ENCODE peak calls at places on chromosomes 12 and 14, in eight cellular contexts. P, V, J, N, Y, Z, K and W are unnamed samples.

GRCh38 chr14:104899781-104900180 is 24.9 kb upstream of the PLD4 start:
- DNase-seq in P (no peak), V (no peak), J (no peak), N (no peak), Y (no peak), Z (no peak), K (no peak), W (no peak)

GRCh38 chr14:93041002-93041401 is 74.7 kb downstream of the ITPK1 start:
- DNase-seq in P (no peak), V (no peak), J (no peak), N (no peak), Y (no peak), Z (no peak), K (no peak), W (no peak)

GRCh38 chr14:95463173-95463901 is 53.1 kb downstream of the SYNE3 start:
- DNase-seq in P (no peak), V (no peak), J (no peak), N (peak), Y (no peak), Z (no peak), K (no peak), W (no peak)

GRCh38 chr14:104149617-104150141 is 11.3 kb downstream of the KIF26A start:
- DNase-seq in P (no peak), V (peak), J (peak), N (no peak), Y (peak), Z (no peak), K (peak), W (no peak)

GRCh38 chr12:22246438-22246837 is 88.1 kb downstream of the ST8SIA1 start:
- DNase-seq in P (no peak), V (no peak), J (no peak), N (no peak), Y (no peak), Z (no peak), K (no peak), W (no peak)

GRCh38 chr14:29216774-29217232 is 450.2 kb downstream of the FOXG1 start:
- DNase-seq in P (no peak), V (peak), J (peak), N (no peak), Y (no peak), Z (no peak), K (no peak), W (no peak)

GRCh38 chr12:54201001-54201794 is 12.4 kb upstream of the SMUG1 start:
- DNase-seq in P (no peak), V (peak), J (peak), N (peak), Y (peak), Z (peak), K (peak), W (no peak)

GRCh38 chr12:106142591-106143261 is 4.0 kb upstream of the NUAK1 start:
- DNase-seq in P (peak), V (no peak), J (no peak), N (no peak), Y (no peak), Z (no peak), K (no peak), W (no peak)

GRCh38 chr12:50215033-50215432 is 47.9 kb upstream of the CERS5 start:
- DNase-seq in P (no peak), V (no peak), J (no peak), N (no peak), Y (no peak), Z (no peak), K (no peak), W (no peak)

GRCh38 chr12:60335765-60336164 is 739.9 kb downstream of the SLC16A7 start:
- DNase-seq in P (no peak), V (peak), J (peak), N (no peak), Y (no peak), Z (no peak), K (no peak), W (peak)

GRCh38 chr12:95117178-95117599 is 43.8 kb upstream of the NR2C1 start:
- DNase-seq in P (no peak), V (peak), J (peak), N (peak), Y (no peak), Z (no peak), K (no peak), W (no peak)

GRCh38 chr14:30034049-30034635 is 106.5 kb upstream of the PRKD1 start:
- DNase-seq in P (no peak), V (peak), J (no peak), N (no peak), Y (no peak), Z (no peak), K (no peak), W (no peak)

GRCh38 chr12:26046203-26046602 is 78.6 kb downstream of the BHLHE41 start:
- DNase-seq in P (no peak), V (no peak), J (no peak), N (no peak), Y (no peak), Z (no peak), K (no peak), W (no peak)

GRCh38 chr12:64019101-64019500 is 174.6 kb downstream of the SRGAP1 start:
- DNase-seq in P (no peak), V (no peak), J (no peak), N (no peak), Y (no peak), Z (no peak), K (no peak), W (no peak)

GRCh38 chr12:68630050-68630449 is 19.4 kb downstream of the RAP1B start:
- DNase-seq in P (no peak), V (no peak), J (no peak), N (no peak), Y (no peak), Z (no peak), K (no peak), W (no peak)

GRCh38 chr14:62443796-62444195 is 601.5 kb downstream of the KCNH5 start:
- DNase-seq in P (no peak), V (no peak), J (peak), N (no peak), Y (no peak), Z (no peak), K (no peak), W (peak)

GRCh38 chr12:3456809-3457208 is 34.2 kb upstream of the PRMT8 start:
- DNase-seq in P (no peak), V (no peak), J (no peak), N (no peak), Y (peak), Z (no peak), K (no peak), W (no peak)

GRCh38 chr14:53180272-53181221 is 27.4 kb upstream of the DDHD1 start:
- DNase-seq in P (no peak), V (peak), J (peak), N (no peak), Y (no peak), Z (no peak), K (no peak), W (no peak)

GRCh38 chr12:122749569-122750332 is 2.9 kb upstream of the DENR start:
- DNase-seq in P (no peak), V (no peak), J (no peak), N (no peak), Y (no peak), Z (no peak), K (no peak), W (no peak)

GRCh38 chr14:28294834-28295440 is 471.6 kb upstream of the FOXG1 start:
- DNase-seq in P (no peak), V (peak), J (no peak), N (no peak), Y (no peak), Z (no peak), K (no peak), W (peak)

GRCh38 chr12:5248230-5248629 is 183.7 kb upstream of the NTF3 start:
- DNase-seq in P (no peak), V (peak), J (no peak), N (no peak), Y (no peak), Z (no peak), K (no peak), W (no peak)

GRCh38 chr14:65251213-65251612 is 148.9 kb upstream of the MAX start:
- DNase-seq in P (no peak), V (peak), J (peak), N (no peak), Y (no peak), Z (no peak), K (no peak), W (peak)

GRCh38 chr12:65603428-65604351 is 220.6 kb upstream of the HMGA2 start:
- DNase-seq in P (no peak), V (peak), J (peak), N (peak), Y (no peak), Z (no peak), K (no peak), W (peak)

GRCh38 chr12:24778486-24779304 is 170.2 kb downstream of the BCAT1 start:
- DNase-seq in P (no peak), V (peak), J (peak), N (no peak), Y (no peak), Z (no peak), K (no peak), W (no peak)

GRCh38 chr12:11689591-11690158 is 40.2 kb downstream of the ETV6 start:
- DNase-seq in P (no peak), V (no peak), J (no peak), N (no peak), Y (no peak), Z (no peak), K (no peak), W (no peak)

GRCh38 chr12:127339065-127339464 is 927.9 kb upstream of the TMEM132C start:
- DNase-seq in P (no peak), V (no peak), J (no peak), N (no peak), Y (no peak), Z (no peak), K (no peak), W (no peak)

GRCh38 chr12:1857821-1858220 is 37.5 kb downstream of the LRTM2 start:
- DNase-seq in P (peak), V (no peak), J (no peak), N (no peak), Y (no peak), Z (no peak), K (no peak), W (no peak)

GRCh38 chr12:100114574-100114973 is 28.1 kb downstream of the BLTP3B start:
- DNase-seq in P (no peak), V (no peak), J (peak), N (no peak), Y (no peak), Z (no peak), K (no peak), W (no peak)

GRCh38 chr12:85779768-85780167 is 56.4 kb downstream of the RASSF9 start:
- DNase-seq in P (no peak), V (no peak), J (peak), N (no peak), Y (no peak), Z (no peak), K (no peak), W (no peak)

GRCh38 chr14:73237219-73237785 is at the start of gene PAPLN:
- DNase-seq in P (peak), V (peak), J (no peak), N (peak), Y (no peak), Z (no peak), K (no peak), W (no peak)

GRCh38 chr14:73173092-73173735 is 36.9 kb downstream of the PSEN1 start:
- DNase-seq in P (no peak), V (peak), J (peak), N (no peak), Y (no peak), Z (no peak), K (no peak), W (no peak)

DNA sequence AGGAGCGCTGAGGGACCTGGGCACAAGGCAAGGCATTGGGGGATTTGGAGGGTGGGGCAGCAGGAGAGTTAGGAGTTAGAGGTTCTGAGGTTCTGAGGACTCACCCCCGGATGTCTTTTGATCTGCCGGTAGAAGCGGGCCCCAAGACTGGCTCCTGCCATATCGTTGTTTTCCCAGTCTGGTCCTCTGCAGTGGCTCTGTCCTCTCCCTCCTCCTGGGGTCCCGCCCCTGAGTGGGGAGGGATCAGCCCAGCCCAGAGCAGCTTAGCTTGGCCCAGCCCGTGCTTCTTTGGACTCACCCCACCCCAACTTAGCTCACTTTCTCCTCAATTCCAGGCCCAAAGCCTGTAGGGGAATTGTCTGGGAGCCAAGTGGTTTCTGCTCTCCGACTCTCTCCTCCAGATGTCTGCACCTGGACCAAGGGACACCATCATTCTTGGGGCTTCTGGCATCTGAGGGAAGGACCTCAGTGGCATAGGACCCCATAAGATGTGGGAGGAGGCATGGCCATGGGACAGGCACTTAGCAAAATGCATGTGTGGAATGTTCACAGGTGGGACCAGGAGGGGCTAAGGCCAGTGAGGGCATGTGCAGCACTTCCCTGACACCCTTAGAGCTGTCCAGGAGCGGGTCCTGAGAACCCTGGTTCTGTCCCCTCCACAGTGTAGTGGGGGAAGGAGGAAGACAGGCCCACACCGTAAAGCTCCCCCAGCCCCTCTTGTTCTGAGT is 7.6 kb downstream of the SHMT2 start:
- DNase-seq in P (no peak), V (peak), J (no peak), N (no peak), Y (peak), Z (no peak), K (peak), W (no peak)
- H3K4me3 ChIP-seq in P (peak), V (no peak), J (no peak), N (no peak), Y (no peak), Z (no peak), K (peak), W (peak)

DNA sequence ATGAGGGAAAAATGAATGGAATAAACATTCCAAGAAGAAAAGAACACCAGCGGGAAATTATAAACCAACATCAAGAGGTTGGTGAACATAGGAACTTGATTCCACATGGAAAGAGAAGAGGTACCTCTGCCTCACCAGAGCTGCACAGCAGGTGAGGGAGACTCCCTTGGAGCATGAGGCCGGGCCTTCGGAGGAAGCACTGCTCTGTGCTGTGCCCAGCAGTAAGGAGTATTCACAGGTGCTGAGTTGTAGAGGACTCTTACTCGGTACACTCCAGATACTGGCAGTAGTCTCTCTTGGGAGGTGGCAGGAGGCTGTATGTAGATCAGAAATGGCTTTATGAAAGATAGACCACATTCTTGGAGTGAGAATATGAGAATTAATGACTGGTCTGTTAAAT is 76.0 kb downstream of the NPAS3 start:
- DNase-seq in P (no peak), V (no peak), J (no peak), N (no peak), Y (no peak), Z (no peak), K (no peak), W (no peak)
- H3K4me3 ChIP-seq in P (no peak), V (no peak), J (no peak), N (no peak), Y (no peak), Z (no peak), K (no peak), W (no peak)

GRCh38 chr12:89225808-89226368 is 126.4 kb downstream of the DUSP6 start:
- DNase-seq in P (no peak), V (peak), J (peak), N (peak), Y (no peak), Z (no peak), K (no peak), W (peak)
- H3K4me3 ChIP-seq in P (no peak), V (peak), J (no peak), N (no peak), Y (no peak), Z (no peak), K (no peak), W (no peak)

DNA sequence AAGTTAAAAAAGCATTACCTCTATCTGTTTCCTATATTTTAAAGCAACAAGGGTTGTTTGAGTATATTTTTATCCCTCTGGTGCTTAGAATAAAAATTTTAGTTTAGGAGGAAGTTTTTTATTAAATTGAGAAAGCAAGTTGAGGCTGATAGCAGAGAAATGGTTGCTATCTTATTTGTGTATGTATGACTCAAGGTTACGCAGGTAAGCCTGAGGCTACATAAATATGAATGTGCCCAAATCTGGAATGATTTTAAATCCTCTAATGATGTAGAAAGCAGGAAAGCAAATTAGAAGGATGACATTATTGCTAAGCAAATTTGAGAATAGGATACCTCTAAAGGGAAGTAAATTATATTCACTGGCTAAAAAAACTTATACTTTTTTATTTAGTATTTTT is 109.8 kb downstream of the ACSS3 start:
- DNase-seq in P (no peak), V (no peak), J (no peak), N (no peak), Y (no peak), Z (no peak), K (no peak), W (no peak)
- H3K4me3 ChIP-seq in P (no peak), V (no peak), J (no peak), N (no peak), Y (no peak), Z (no peak), K (no peak), W (no peak)

GRCh38 chr12:110371408-110372055 is 32.0 kb downstream of the ANAPC7 start:
- DNase-seq in P (no peak), V (no peak), J (no peak), N (no peak), Y (peak), Z (peak), K (no peak), W (no peak)
- H3K4me3 ChIP-seq in P (peak), V (no peak), J (no peak), N (no peak), Y (no peak), Z (no peak), K (no peak), W (no peak)

GRCh38 chr14:77407158-77407557 is 16.2 kb downstream of the NOXRED1 start:
- DNase-seq in P (no peak), V (no peak), J (no peak), N (no peak), Y (no peak), Z (no peak), K (no peak), W (no peak)

GRCh38 chr14:77409131-77409533 is 14.2 kb downstream of the NOXRED1 start:
- DNase-seq in P (no peak), V (peak), J (no peak), N (no peak), Y (no peak), Z (no peak), K (no peak), W (no peak)

GRCh38 chr14:77403798-77404197 is 19.5 kb downstream of the NOXRED1 start:
- DNase-seq in P (no peak), V (no peak), J (no peak), N (no peak), Y (no peak), Z (no peak), K (no peak), W (no peak)

GRCh38 chr14:77406086-77406485 is 17.2 kb downstream of the NOXRED1 start:
- DNase-seq in P (no peak), V (no peak), J (no peak), N (no peak), Y (no peak), Z (no peak), K (no peak), W (no peak)

GRCh38 chr14:77406718-77407117 is 16.6 kb downstream of the NOXRED1 start:
- DNase-seq in P (no peak), V (no peak), J (no peak), N (no peak), Y (no peak), Z (no peak), K (no peak), W (no peak)
- H3K4me3 ChIP-seq in P (no peak), V (no peak), J (no peak), N (no peak), Y (no peak), Z (no peak), K (no peak), W (no peak)

GRCh38 chr12:66803972-66804371 is 125.1 kb upstream of the GRIP1 start:
- DNase-seq in P (no peak), V (peak), J (no peak), N (no peak), Y (no peak), Z (no peak), K (no peak), W (no peak)
- H3K4me3 ChIP-seq in P (no peak), V (no peak), J (no peak), N (no peak), Y (no peak), Z (no peak), K (no peak), W (no peak)

GRCh38 chr12:131829795-131830334 is 1.7 kb downstream of the MMP17 start:
- DNase-seq in P (peak), V (peak), J (no peak), N (no peak), Y (peak), Z (no peak), K (no peak), W (no peak)
- H3K4me3 ChIP-seq in P (peak), V (peak), J (peak), N (peak), Y (peak), Z (peak), K (peak), W (peak)

GRCh38 chr12:120132863-120133385 is 16.4 kb upstream of the RAB35 start:
- DNase-seq in P (no peak), V (no peak), J (no peak), N (no peak), Y (no peak), Z (no peak), K (no peak), W (no peak)
- H3K4me3 ChIP-seq in P (no peak), V (no peak), J (no peak), N (no peak), Y (no peak), Z (no peak), K (no peak), W (no peak)

GRCh38 chr14:22502551-22502950 is 86.5 kb downstream of the DAD1 start:
- DNase-seq in P (no peak), V (no peak), J (no peak), N (no peak), Y (no peak), Z (no peak), K (no peak), W (no peak)

GRCh38 chr14:22505309-22505708 is 83.7 kb downstream of the DAD1 start:
- DNase-seq in P (no peak), V (no peak), J (no peak), N (no peak), Y (no peak), Z (no peak), K (no peak), W (no peak)

GRCh38 chr14:22500525-22500924 is 88.5 kb downstream of the DAD1 start:
- DNase-seq in P (no peak), V (no peak), J (no peak), N (no peak), Y (no peak), Z (no peak), K (no peak), W (no peak)

GRCh38 chr14:22500954-22501353 is 88.1 kb downstream of the DAD1 start:
- DNase-seq in P (no peak), V (no peak), J (no peak), N (no peak), Y (no peak), Z (no peak), K (no peak), W (no peak)

GRCh38 chr14:22502007-22502406 is 87.0 kb downstream of the DAD1 start:
- DNase-seq in P (no peak), V (no peak), J (no peak), N (peak), Y (no peak), Z (no peak), K (peak), W (no peak)
- H3K4me3 ChIP-seq in P (peak), V (no peak), J (no peak), N (no peak), Y (no peak), Z (no peak), K (no peak), W (no peak)